ENCODE peak calls at places on chromosome 7, in ten cellular contexts. One of them, this sample, is unnamed.

GRCh38 chr7:151683615-151684407 is 164.1 kb upstream of the RHEB start:
- DNase-seq in epithelial cell of esophagus: no peak
- DNase-seq in GM23338: no peak
- DNase-seq in ELR: no peak
- DNase-seq in aorta: peak
- DNase-seq in stimulated activated CD4-positive, alpha-beta T cell treated with anti-CD3 and anti-CD28 coated beads, Interleukin-4, amount 100 ng/mL, for 24 hours: no peak
- DNase-seq in right cardiac atrium: no peak
- DNase-seq in CD8-positive, alpha-beta T cell: no peak
- DNase-seq in stimulated activated CD8-positive, alpha-beta memory T cell treated with anti-CD3 and anti-CD28 coated beads, Interleukin-12 subunit alpha, Interleukin-12 subunit beta, amount 100 ng/mL, for 4 hours: no peak
- DNase-seq in T-helper 9 cell: no peak
- DNase-seq in this sample: no peak

GRCh38 chr7:1192171-1192676 is 32.2 kb upstream of the ZFAND2A start:
- DNase-seq in T-helper 9 cell: no peak
- DNase-seq in aorta: no peak
- DNase-seq in right cardiac atrium: no peak
- DNase-seq in GM23338: no peak
- DNase-seq in stimulated activated CD8-positive, alpha-beta memory T cell treated with anti-CD3 and anti-CD28 coated beads, Interleukin-12 subunit alpha, Interleukin-12 subunit beta, amount 100 ng/mL, for 4 hours: no peak
- DNase-seq in epithelial cell of esophagus: peak
- DNase-seq in CD8-positive, alpha-beta T cell: no peak
- DNase-seq in ELR: peak
- DNase-seq in stimulated activated CD4-positive, alpha-beta T cell treated with anti-CD3 and anti-CD28 coated beads, Interleukin-4, amount 100 ng/mL, for 24 hours: peak
- DNase-seq in this sample: no peak

GRCh38 chr7:45626441-45627430 is 52.6 kb downstream of the ADCY1 start:
- DNase-seq in stimulated activated CD4-positive, alpha-beta T cell treated with anti-CD3 and anti-CD28 coated beads, Interleukin-4, amount 100 ng/mL, for 24 hours: no peak
- DNase-seq in right cardiac atrium: no peak
- DNase-seq in stimulated activated CD8-positive, alpha-beta memory T cell treated with anti-CD3 and anti-CD28 coated beads, Interleukin-12 subunit alpha, Interleukin-12 subunit beta, amount 100 ng/mL, for 4 hours: no peak
- DNase-seq in T-helper 9 cell: no peak
- DNase-seq in epithelial cell of esophagus: no peak
- DNase-seq in ELR: no peak
- DNase-seq in aorta: no peak
- DNase-seq in GM23338: no peak
- DNase-seq in CD8-positive, alpha-beta T cell: no peak
- DNase-seq in this sample: no peak

GRCh38 chr7:259191-259505 is 30.8 kb upstream of the FOXL3 start:
- DNase-seq in GM23338: no peak
- DNase-seq in right cardiac atrium: peak
- DNase-seq in epithelial cell of esophagus: no peak
- DNase-seq in CD8-positive, alpha-beta T cell: no peak
- DNase-seq in ELR: no peak
- DNase-seq in stimulated activated CD8-positive, alpha-beta memory T cell treated with anti-CD3 and anti-CD28 coated beads, Interleukin-12 subunit alpha, Interleukin-12 subunit beta, amount 100 ng/mL, for 4 hours: no peak
- DNase-seq in T-helper 9 cell: no peak
- DNase-seq in aorta: peak
- DNase-seq in stimulated activated CD4-positive, alpha-beta T cell treated with anti-CD3 and anti-CD28 coated beads, Interleukin-4, amount 100 ng/mL, for 24 hours: no peak
- DNase-seq in this sample: no peak

GRCh38 chr7:79124331-79124730 is 329.1 kb downstream of the MAGI2 start:
- DNase-seq in ELR: no peak
- DNase-seq in stimulated activated CD8-positive, alpha-beta memory T cell treated with anti-CD3 and anti-CD28 coated beads, Interleukin-12 subunit alpha, Interleukin-12 subunit beta, amount 100 ng/mL, for 4 hours: no peak
- DNase-seq in T-helper 9 cell: no peak
- DNase-seq in right cardiac atrium: no peak
- DNase-seq in epithelial cell of esophagus: no peak
- DNase-seq in stimulated activated CD4-positive, alpha-beta T cell treated with anti-CD3 and anti-CD28 coated beads, Interleukin-4, amount 100 ng/mL, for 24 hours: no peak
- DNase-seq in CD8-positive, alpha-beta T cell: no peak
- DNase-seq in GM23338: no peak
- DNase-seq in aorta: no peak
- DNase-seq in this sample: no peak

GRCh38 chr7:69002416-69002815 is 595.9 kb upstream of the AUTS2 start:
- DNase-seq in T-helper 9 cell: no peak
- DNase-seq in aorta: no peak
- DNase-seq in epithelial cell of esophagus: no peak
- DNase-seq in ELR: peak
- DNase-seq in stimulated activated CD4-positive, alpha-beta T cell treated with anti-CD3 and anti-CD28 coated beads, Interleukin-4, amount 100 ng/mL, for 24 hours: no peak
- DNase-seq in CD8-positive, alpha-beta T cell: no peak
- DNase-seq in stimulated activated CD8-positive, alpha-beta memory T cell treated with anti-CD3 and anti-CD28 coated beads, Interleukin-12 subunit alpha, Interleukin-12 subunit beta, amount 100 ng/mL, for 4 hours: no peak
- DNase-seq in right cardiac atrium: no peak
- DNase-seq in GM23338: no peak
- DNase-seq in this sample: no peak

GRCh38 chr7:116530107-116530820 is 5.4 kb downstream of the CAV1 start:
- DNase-seq in aorta: no peak
- DNase-seq in stimulated activated CD8-positive, alpha-beta memory T cell treated with anti-CD3 and anti-CD28 coated beads, Interleukin-12 subunit alpha, Interleukin-12 subunit beta, amount 100 ng/mL, for 4 hours: no peak
- DNase-seq in stimulated activated CD4-positive, alpha-beta T cell treated with anti-CD3 and anti-CD28 coated beads, Interleukin-4, amount 100 ng/mL, for 24 hours: no peak
- DNase-seq in CD8-positive, alpha-beta T cell: no peak
- DNase-seq in T-helper 9 cell: no peak
- DNase-seq in epithelial cell of esophagus: no peak
- DNase-seq in right cardiac atrium: no peak
- DNase-seq in ELR: no peak
- DNase-seq in GM23338: no peak
- DNase-seq in this sample: no peak

GRCh38 chr7:132160525-132161230 is 415.6 kb downstream of the PLXNA4 start:
- DNase-seq in CD8-positive, alpha-beta T cell: no peak
- DNase-seq in stimulated activated CD4-positive, alpha-beta T cell treated with anti-CD3 and anti-CD28 coated beads, Interleukin-4, amount 100 ng/mL, for 24 hours: no peak
- DNase-seq in aorta: no peak
- DNase-seq in ELR: no peak
- DNase-seq in T-helper 9 cell: no peak
- DNase-seq in epithelial cell of esophagus: no peak
- DNase-seq in stimulated activated CD8-positive, alpha-beta memory T cell treated with anti-CD3 and anti-CD28 coated beads, Interleukin-12 subunit alpha, Interleukin-12 subunit beta, amount 100 ng/mL, for 4 hours: no peak
- DNase-seq in GM23338: no peak
- DNase-seq in right cardiac atrium: no peak
- DNase-seq in this sample: no peak

GRCh38 chr7:8724080-8724718 is 290.8 kb downstream of the NXPH1 start:
- DNase-seq in T-helper 9 cell: no peak
- DNase-seq in ELR: peak
- DNase-seq in aorta: no peak
- DNase-seq in right cardiac atrium: no peak
- DNase-seq in CD8-positive, alpha-beta T cell: no peak
- DNase-seq in stimulated activated CD4-positive, alpha-beta T cell treated with anti-CD3 and anti-CD28 coated beads, Interleukin-4, amount 100 ng/mL, for 24 hours: no peak
- DNase-seq in stimulated activated CD8-positive, alpha-beta memory T cell treated with anti-CD3 and anti-CD28 coated beads, Interleukin-12 subunit alpha, Interleukin-12 subunit beta, amount 100 ng/mL, for 4 hours: no peak
- DNase-seq in GM23338: peak
- DNase-seq in epithelial cell of esophagus: peak
- DNase-seq in this sample: peak

GRCh38 chr7:22943997-22944396 is 69.9 kb downstream of the HYCC1 start:
- DNase-seq in ELR: peak
- DNase-seq in GM23338: peak
- DNase-seq in stimulated activated CD4-positive, alpha-beta T cell treated with anti-CD3 and anti-CD28 coated beads, Interleukin-4, amount 100 ng/mL, for 24 hours: no peak
- DNase-seq in right cardiac atrium: no peak
- DNase-seq in CD8-positive, alpha-beta T cell: no peak
- DNase-seq in aorta: peak
- DNase-seq in epithelial cell of esophagus: peak
- DNase-seq in stimulated activated CD8-positive, alpha-beta memory T cell treated with anti-CD3 and anti-CD28 coated beads, Interleukin-12 subunit alpha, Interleukin-12 subunit beta, amount 100 ng/mL, for 4 hours: no peak
- DNase-seq in T-helper 9 cell: no peak
- DNase-seq in this sample: no peak

This sample was measured in activated naive CD4-positive, alpha-beta T cell treated with anti-CD3 and anti-CD28 coated beads, Interleukin-2, amount 50 U/mL, for 72 hours.